ENCODE peak calls at places on chromosomes 1 and 21, in seven cellular contexts. K is HCT116, P is H1, E is WTC11, Q is K562, V is GM12878, X is HepG2. B is an unnamed sample.

GRCh38 chr1:247386695-247387094 is 29.3 kb upstream of the NLRP3 start:
- DNase-seq in K (no peak), P (no peak), E (no peak), Q (peak), V (no peak), X (no peak), B (no peak)

GRCh38 chr1:170146861-170147260 is 1.1 kb downstream of the NTMT2 start:
- DNase-seq in K (no peak), P (no peak), E (no peak), Q (no peak), V (no peak), X (no peak), B (no peak)

GRCh38 chr1:145956776-145957442 is 908 bp downstream of the LIX1L start:
- DNase-seq in K (no peak), P (no peak), E (no peak), Q (no peak), V (no peak), X (no peak), B (no peak)

GRCh38 chr1:81543764-81544163 is 257.0 kb upstream of the ADGRL2 start:
- DNase-seq in K (no peak), P (no peak), E (no peak), Q (no peak), V (no peak), X (no peak), B (no peak)

GRCh38 chr1:206866062-206866461 is 639 bp downstream of the IL20 start:
- DNase-seq in K (no peak), P (no peak), E (no peak), Q (no peak), V (no peak), X (no peak), B (no peak)

GRCh38 chr1:39422604-39423003 is 68.8 kb upstream of the BMP8A start:
- DNase-seq in K (no peak), P (no peak), E (no peak), Q (no peak), V (no peak), X (no peak), B (no peak)

GRCh38 chr1:24364605-24364974 is 45.4 kb downstream of the GRHL3 start:
- DNase-seq in K (peak), P (no peak), E (no peak), Q (no peak), V (no peak), X (no peak), B (no peak)

GRCh38 chr1:61338899-61339298 is 256.5 kb downstream of the NFIA start:
- DNase-seq in K (no peak), P (no peak), E (no peak), Q (no peak), V (no peak), X (peak), B (no peak)

GRCh38 chr1:14039894-14040430 is 340.0 kb downstream of the PRDM2 start:
- DNase-seq in K (no peak), P (no peak), E (no peak), Q (no peak), V (peak), X (no peak), B (no peak)

GRCh38 chr21:28142692-28143091 is 850.0 kb downstream of the LTN1 start:
- DNase-seq in K (no peak), P (no peak), E (no peak), Q (no peak), V (no peak), X (no peak), B (no peak)

GRCh38 chr1:187264995-187265602 is 436.4 kb downstream of the PLA2G4A start:
- DNase-seq in K (peak), P (no peak), E (peak), Q (peak), V (no peak), X (peak), B (peak)

GRCh38 chr1:75673399-75673798 is 51.1 kb upstream of the ACADM start:
- DNase-seq in K (no peak), P (no peak), E (no peak), Q (peak), V (no peak), X (no peak), B (no peak)

GRCh38 chr1:67752306-67752705 is 67.3 kb downstream of the GADD45A start:
- DNase-seq in K (no peak), P (no peak), E (no peak), Q (no peak), V (no peak), X (no peak), B (no peak)

GRCh38 chr21:45914321-45914845 is 67.2 kb upstream of the COL6A1 start:
- DNase-seq in K (no peak), P (no peak), E (no peak), Q (no peak), V (no peak), X (no peak), B (no peak)

DNA sequence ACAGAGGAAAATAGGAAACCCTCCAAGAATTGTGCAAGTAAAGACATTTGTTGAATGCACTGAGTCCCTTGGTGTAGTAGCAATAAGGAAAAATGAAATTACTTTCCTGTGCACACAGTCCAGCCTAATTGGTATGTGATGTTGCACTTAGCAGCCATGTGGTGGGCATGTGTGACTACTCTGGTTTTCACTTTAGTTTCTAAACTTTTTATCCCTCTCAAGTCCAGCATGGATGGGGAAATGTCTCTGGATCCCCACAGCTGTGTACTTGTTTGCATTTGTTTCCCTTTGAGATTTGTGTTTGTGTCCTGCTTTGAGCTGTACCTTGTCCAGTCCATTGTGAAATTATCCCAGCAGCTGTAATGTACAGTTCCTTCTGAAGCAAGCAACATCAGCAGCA is 7.1 kb upstream of the AGO3 start:
- DNase-seq in K (no peak), P (no peak), E (no peak), Q (no peak), V (no peak), X (no peak), B (no peak)
- TF ChIP-seq SP1 in K (no peak), P (no peak), E (no peak), Q (no peak), V (no peak), X (no peak), B (no peak)

GRCh38 chr1:42144336-42145189 is 8.6 kb upstream of the GUCA2B start:
- DNase-seq in K (no peak), P (peak), E (no peak), Q (no peak), V (no peak), X (no peak), B (no peak)
- TF ChIP-seq SP1 in K (no peak), P (no peak), E (no peak), Q (no peak), V (no peak), X (no peak), B (no peak)

DNA sequence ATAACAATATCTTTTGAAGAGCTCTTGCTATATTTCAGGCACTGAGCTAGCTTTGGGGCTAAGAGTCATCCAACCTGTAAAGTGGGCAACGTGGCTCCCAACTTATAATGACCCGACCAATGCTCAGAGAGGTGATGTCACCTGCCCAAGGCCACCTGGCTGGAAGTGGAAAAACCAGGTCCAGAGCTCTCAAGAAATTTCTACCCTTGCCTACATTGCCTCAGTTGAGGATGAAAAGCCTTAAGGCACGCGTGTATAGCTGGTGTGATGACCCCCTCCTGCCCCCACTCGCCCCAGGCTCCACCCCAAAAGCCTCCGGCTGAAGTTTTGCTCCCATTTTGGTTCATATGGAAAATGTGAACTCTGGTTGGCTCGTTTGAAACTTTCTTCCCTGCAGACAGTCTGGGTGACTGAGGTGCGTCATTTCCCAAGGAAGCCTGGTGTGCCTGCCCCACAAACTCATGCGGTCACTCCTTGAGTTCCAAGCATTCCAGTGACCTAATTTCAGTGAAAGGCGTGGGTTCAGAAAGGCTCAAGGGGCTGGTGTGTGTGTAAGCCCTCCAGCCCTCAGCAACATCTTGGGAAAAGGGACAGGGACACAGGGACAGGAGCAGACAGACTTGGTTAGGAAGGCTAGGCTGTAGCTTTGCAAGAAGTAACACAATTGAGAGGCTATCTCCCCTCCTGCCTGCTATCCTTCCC is 20.5 kb downstream of the HTR1D start:
- DNase-seq in K (peak), P (no peak), E (no peak), Q (no peak), V (no peak), X (no peak), B (no peak)
- TF ChIP-seq SP1 in K (peak), P (no peak), E (no peak), Q (no peak), V (no peak), X (no peak), B (no peak)

GRCh38 chr1:56216173-56216572 is 363.2 kb downstream of the PLPP3 start:
- DNase-seq in K (no peak), P (no peak), E (no peak), Q (no peak), V (no peak), X (no peak), B (no peak)
- TF ChIP-seq SP1 in K (no peak), P (no peak), E (no peak), Q (no peak), V (no peak), X (no peak), B (no peak)

GRCh38 chr1:6354659-6355317 is 38.8 kb downstream of the ACOT7 start:
- DNase-seq in K (no peak), P (no peak), E (no peak), Q (no peak), V (no peak), X (no peak), B (no peak)
- TF ChIP-seq SP1 in K (no peak), P (no peak), E (no peak), Q (no peak), V (no peak), X (no peak), B (no peak)

DNA sequence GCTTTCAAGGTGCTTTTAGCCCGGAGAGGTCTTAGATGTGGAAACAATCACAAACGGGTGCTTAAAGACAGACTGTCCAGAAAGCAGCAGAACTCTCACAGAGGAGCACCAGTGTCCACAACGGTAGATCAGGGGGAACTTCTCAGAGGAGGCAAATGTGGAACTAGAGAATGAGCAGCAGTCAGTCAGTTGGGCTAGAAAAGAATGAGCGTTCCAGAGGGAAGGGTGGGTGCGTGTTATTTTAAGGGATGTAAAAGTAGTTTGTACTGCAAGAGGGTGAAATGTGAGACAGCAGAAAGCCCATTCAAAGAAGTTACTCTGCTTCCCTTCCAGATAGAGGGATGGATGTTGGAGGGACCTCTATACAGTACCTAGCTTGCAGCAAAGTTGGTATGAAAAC is 30.9 kb downstream of the RGS5 start:
- DNase-seq in K (no peak), P (no peak), E (no peak), Q (no peak), V (no peak), X (no peak), B (no peak)
- TF ChIP-seq SP1 in K (no peak), P (no peak), E (no peak), Q (no peak), V (no peak), X (no peak), B (no peak)

GRCh38 chr1:11885922-11886321 is 27.2 kb upstream of the NPPB start:
- DNase-seq in K (no peak), P (no peak), E (no peak), Q (no peak), V (no peak), X (no peak), B (no peak)
- TF ChIP-seq SP1 in K (no peak), P (no peak), E (no peak), Q (no peak), V (no peak), X (no peak), B (no peak)

DNA sequence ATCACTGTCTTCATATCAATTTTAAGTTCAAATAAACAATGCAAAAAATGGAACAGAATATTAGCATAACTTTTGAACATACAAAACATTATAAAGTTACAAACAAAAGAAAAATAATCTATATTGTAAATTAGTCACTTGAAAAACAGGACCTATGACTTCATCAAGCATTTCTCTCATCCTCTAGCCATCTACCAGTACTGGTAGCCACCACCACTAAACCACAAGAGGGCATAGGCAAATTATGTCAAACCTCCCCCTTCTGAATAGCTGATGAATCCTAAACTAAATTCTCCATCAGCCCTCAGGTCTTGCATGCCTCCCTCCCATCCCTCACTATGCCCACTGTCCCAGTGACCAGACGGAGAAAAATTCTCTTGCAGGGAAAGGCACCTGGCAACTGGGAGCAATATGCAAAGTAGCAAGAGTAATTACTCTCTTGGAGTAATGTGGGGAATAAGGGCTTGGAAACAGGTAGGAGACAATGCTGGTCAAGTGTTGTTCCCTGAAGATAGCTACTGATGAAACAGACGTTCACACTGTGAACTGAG is 37.1 kb downstream of the SSX2IP start:
- DNase-seq in K (no peak), P (no peak), E (no peak), Q (no peak), V (no peak), X (no peak), B (peak)
- TF ChIP-seq SP1 in K (no peak), P (no peak), E (no peak), Q (no peak), V (no peak), X (no peak), B (no peak)

GRCh38 chr1:198598796-198599321 is 40.0 kb upstream of the PTPRC start:
- DNase-seq in K (no peak), P (no peak), E (no peak), Q (peak), V (peak), X (no peak), B (no peak)

GRCh38 chr1:198600906-198601305 is 37.9 kb upstream of the PTPRC start:
- DNase-seq in K (no peak), P (no peak), E (peak), Q (no peak), V (no peak), X (no peak), B (no peak)

GRCh38 chr1:198595765-198596164 is 43.1 kb upstream of the PTPRC start:
- DNase-seq in K (no peak), P (no peak), E (no peak), Q (peak), V (no peak), X (no peak), B (no peak)

GRCh38 chr1:198599749-198600148 is 39.1 kb upstream of the PTPRC start:
- DNase-seq in K (no peak), P (no peak), E (no peak), Q (peak), V (no peak), X (no peak), B (no peak)

DNA sequence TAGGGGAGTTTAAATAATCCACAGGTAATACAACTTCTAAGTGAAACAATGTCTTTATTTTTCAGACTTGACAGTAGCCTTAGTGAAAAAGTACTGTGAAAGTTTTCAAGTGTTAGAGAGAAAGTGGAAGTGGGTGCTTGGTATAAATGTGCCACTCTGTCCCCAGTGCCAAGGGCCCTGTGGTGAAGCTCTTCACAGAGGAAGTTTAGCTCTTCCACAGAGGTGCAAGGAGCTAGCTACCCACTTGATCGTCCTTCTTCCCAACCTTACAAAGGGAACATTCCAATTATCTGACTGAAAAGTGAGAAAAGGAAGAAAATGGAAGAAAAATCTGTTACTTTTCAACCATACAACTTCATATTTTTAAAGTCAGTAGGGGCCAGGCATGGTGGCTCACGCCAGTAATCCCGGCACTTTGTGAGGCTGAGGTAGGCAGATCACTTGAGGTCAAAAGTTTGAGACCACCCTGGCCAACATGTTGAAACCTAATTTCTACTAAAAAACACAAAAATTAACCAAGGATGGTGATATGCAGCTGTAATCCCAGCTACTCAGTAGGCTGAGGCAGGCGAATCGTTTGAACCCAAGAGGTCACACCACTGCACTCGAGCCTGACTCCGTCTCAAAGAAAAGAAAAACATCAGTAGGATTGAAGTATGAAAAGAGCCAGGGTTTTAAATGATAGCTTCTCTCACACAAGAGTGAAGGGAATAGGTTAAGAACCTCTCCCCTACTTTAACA is 41.0 kb upstream of the PTPRC start:
- DNase-seq in K (no peak), P (no peak), E (no peak), Q (no peak), V (no peak), X (no peak), B (no peak)
- TF ChIP-seq SP1 in K (no peak), P (no peak), E (no peak), Q (no peak), V (no peak), X (no peak), B (no peak)

B was measured in HEK293T.